ENCODE peak calls at places on chromosomes 4 and X, in seven cellular contexts. U is OCI-LY7, H is fibroblast of the aortic adventitia, X is epithelial cell of esophagus, V is tibial nerve, Y is esophagus squamous epithelium, W is dorsolateral prefrontal cortex. E is an unnamed sample.

GRCh38 chr4:138561906-138562305 is 319.8 kb upstream of the SLC7A11 start:
- DNase-seq in U (no peak), H (no peak), X (no peak), V (no peak), Y (no peak), W (no peak), E (no peak)

GRCh38 chrX:11119295-11119943 is 8.3 kb downstream of the HCCS start:
- DNase-seq in U (no peak), H (no peak), X (no peak), V (no peak), Y (no peak), W (no peak), E (no peak)

GRCh38 chr4:151719045-151719743 is 41.6 kb downstream of the GATB start:
- DNase-seq in U (no peak), H (no peak), X (peak; percentile 11), V (no peak), Y (no peak), W (no peak), E (no peak)

GRCh38 chr4:61938250-61938846 is 738.2 kb downstream of the ADGRL3 start:
- DNase-seq in U (no peak), H (no peak), X (no peak), V (no peak), Y (no peak), W (no peak), E (no peak)

GRCh38 chr4:150999091-150999490 is 16.0 kb downstream of the LRBA start:
- DNase-seq in U (peak; percentile 32), H (no peak), X (no peak), V (no peak), Y (no peak), W (no peak), E (no peak)

GRCh38 chr4:3812211-3812934 is 46.2 kb downstream of the ADRA2C start:
- DNase-seq in U (no peak), H (no peak), X (no peak), V (no peak), Y (no peak), W (no peak), E (no peak)

GRCh38 chr4:26509681-26510333 is 19.5 kb upstream of the CCKAR start:
- DNase-seq in U (no peak), H (peak; percentile 64), X (no peak), V (no peak), Y (no peak), W (no peak), E (no peak)

GRCh38 chr4:162056947-162057346 is 106.9 kb downstream of the FSTL5 start:
- DNase-seq in U (no peak), H (no peak), X (no peak), V (no peak), Y (no peak), W (peak; percentile 78), E (no peak)

GRCh38 chr4:68267433-68267944 is 22.0 kb upstream of the TMPRSS11B start:
- DNase-seq in U (no peak), H (peak; percentile 61), X (peak; percentile 40), V (no peak), Y (no peak), W (no peak), E (peak; percentile 69)

GRCh38 chrX:3659761-3660160 is 53.7 kb downstream of the PRKX start:
- DNase-seq in U (no peak), H (peak; percentile 21), X (no peak), V (no peak), Y (no peak), W (no peak), E (peak; percentile 26)

GRCh38 chr4:144868309-144868708 is 222.4 kb downstream of the HHIP start:
- DNase-seq in U (no peak), H (no peak), X (no peak), V (no peak), Y (no peak), W (no peak), E (no peak)

GRCh38 chr4:122692641-122693520 is 39.6 kb upstream of the BBS12 start:
- DNase-seq in U (no peak), H (peak; percentile 44), X (no peak), V (no peak), Y (no peak), W (no peak), E (peak; percentile 75)

GRCh38 chr4:15754323-15754722 is 23.8 kb upstream of the CD38 start:
- DNase-seq in U (peak; percentile 17), H (peak; percentile 67), X (no peak), V (no peak), Y (no peak), W (no peak), E (no peak)

GRCh38 chr4:98673978-98674377 is 15.6 kb upstream of the TSPAN5 start:
- DNase-seq in U (no peak), H (peak; percentile 35), X (no peak), V (no peak), Y (no peak), W (no peak), E (no peak)

DNA sequence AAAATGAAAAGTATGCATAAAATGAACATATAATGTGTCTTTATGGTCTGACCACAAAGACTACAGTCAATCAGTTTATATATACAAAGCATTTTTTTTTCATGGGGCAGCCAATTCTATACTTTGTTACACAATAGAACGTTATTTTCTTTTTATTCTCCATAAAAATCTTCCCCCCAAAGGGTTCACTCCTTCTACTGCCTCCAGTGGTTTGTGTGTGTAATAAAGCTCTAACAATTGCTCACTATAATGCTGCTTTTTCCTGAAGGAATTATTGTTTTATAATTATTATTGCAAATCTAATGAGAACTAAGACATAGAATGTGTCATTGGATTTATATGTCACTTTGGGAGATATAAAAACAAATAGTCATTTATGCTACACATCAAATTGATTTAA is 664.1 kb upstream of the PABPC4L start:
- DNase-seq in U (no peak), H (no peak), X (no peak), V (no peak), Y (no peak), W (no peak), E (no peak)
- TF ChIP-seq CTCF in U (peak; percentile 41), H (no peak), X (peak; percentile 13), V (no peak), Y (no peak), W (no peak), E (peak; percentile 25)

GRCh38 chrX:115449742-115450141 is 111.2 kb upstream of the PLS3 start:
- DNase-seq in U (no peak), H (peak; percentile 80), X (no peak), V (peak; percentile 30), Y (no peak), W (no peak), E (no peak)

GRCh38 chrX:115452256-115452655 is 108.7 kb upstream of the PLS3 start:
- DNase-seq in U (no peak), H (peak; percentile 77), X (peak; percentile 33), V (no peak), Y (no peak), W (no peak), E (no peak)

DNA sequence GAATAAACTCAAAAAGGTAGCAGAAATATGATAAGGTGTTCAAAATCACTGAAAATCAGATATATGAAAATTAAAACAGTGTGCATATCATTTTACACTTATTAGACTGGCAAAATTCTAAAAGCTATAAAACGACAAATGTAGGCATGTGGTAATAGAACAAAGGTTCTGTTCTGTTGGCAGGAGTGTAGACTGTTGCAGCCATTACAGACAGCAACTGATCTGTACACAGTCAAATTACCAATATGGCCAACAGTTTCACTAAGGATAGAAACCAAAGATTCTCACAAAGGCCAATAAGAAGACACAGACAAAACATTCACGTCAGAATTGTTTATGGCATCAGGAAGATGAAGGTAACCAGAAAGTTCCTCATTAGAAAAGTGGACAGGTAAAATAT is 112.8 kb upstream of the PLS3 start:
- DNase-seq in U (no peak), H (no peak), X (no peak), V (no peak), Y (no peak), W (no peak), E (no peak)
- H3K4me3 ChIP-seq in U (no peak overlapping the region), H (no peak overlapping the region), X (no peak overlapping the region), V (no peak overlapping the region), Y (no peak overlapping the region), W (no peak overlapping the region), E (no peak overlapping the region)

GRCh38 chrX:154544885-154545284 is 1.8 kb downstream of the G6PD start:
- DNase-seq in U (no peak), H (no peak), X (no peak), V (no peak), Y (no peak), W (no peak), E (no peak)

GRCh38 chrX:154545673-154546274 is 872 bp downstream of the G6PD start:
- DNase-seq in U (no peak), H (no peak), X (no peak), V (no peak), Y (no peak), W (no peak), E (no peak)

GRCh38 chrX:154548028-154548316 is 552 bp downstream of the IKBKG start:
- DNase-seq in U (no peak), H (peak; percentile 43), X (peak; percentile 29), V (no peak), Y (no peak), W (no peak), E (no peak)

GRCh38 chrX:154547245-154548027 is at the start of gene IKBKG:
- DNase-seq in U (peak; percentile 89), H (peak; percentile 87), X (peak; percentile 89), V (peak; percentile 81), Y (peak; percentile 63), W (peak; percentile 88), E (peak; percentile 49)

DNA sequence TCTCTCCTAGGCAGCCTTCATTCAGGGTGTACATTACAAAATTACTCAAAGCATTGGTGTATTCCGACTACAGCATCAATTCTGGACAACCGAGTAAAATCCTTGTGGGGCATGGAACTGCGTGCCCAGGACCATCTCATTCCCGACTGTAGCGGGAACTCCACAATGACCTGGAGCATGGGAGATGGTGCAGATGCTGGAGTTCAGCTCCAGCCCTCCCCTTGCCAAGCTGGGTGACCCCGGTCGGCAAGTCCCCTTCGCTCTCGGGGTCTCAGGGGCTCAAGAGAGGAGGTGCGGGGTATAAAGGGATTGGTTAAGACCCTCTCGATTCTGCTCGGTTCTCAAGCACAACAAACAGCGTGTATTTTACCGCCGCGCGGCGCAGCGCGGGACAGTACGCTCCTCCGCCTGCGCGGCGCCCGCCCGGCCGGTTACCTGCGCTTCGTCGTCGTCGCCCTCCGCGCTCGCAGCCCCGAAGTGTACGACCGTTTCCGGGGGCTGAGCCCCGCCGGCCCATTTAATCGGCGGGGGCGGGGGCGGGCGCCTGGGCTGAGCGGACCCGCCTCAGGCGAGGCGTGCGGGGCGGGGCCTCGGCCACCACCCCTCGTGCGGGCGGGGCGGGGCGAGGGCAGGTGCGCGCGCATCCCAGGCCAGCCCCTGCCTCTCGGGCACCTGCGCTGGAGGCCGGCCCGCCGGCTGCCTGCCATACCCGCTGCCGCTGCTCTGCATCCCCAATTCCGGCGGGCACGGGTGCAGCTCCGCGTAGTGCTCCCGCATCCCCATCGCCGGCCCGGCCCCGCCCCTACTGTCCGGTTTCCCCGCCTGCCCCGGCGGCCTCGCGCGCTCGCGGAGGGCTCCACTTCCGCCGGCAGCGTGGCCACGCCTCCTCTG is at the start of gene G6PD:
- DNase-seq in U (peak; percentile 87), H (peak; percentile 45), X (peak; percentile 63), V (peak; percentile 47), Y (no peak), W (no peak), E (no peak)
- TF ChIP-seq CTCF in U (no peak), H (no peak), X (no peak), V (no peak), Y (no peak), W (no peak), E (no peak)

DNA sequence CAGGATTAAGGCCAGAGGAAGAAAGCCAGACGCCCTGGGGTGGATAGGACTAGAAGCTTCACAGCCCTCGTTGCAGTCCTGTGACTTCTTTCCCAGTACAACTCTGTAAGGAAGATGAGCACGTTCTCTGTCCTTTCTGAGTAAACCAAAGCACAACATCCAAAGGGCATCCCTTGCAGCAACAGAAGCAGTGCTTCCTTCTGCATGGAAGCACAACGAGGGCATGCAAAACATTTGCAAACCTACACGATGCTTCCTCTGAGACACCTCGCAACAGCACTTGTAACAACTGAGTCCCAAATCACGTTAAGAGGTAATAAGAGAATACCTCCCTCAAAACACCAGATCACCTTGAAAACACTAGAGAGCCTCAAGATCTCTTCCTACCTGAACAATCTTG is 335.7 kb upstream of the RASGEF1B start:
- DNase-seq in U (no peak), H (no peak), X (no peak), V (no peak), Y (no peak), W (no peak), E (no peak)
- H3K4me3 ChIP-seq in U (no peak overlapping the region), H (no peak overlapping the region), X (no peak overlapping the region), V (no peak overlapping the region), Y (no peak overlapping the region), W (no peak overlapping the region), E (no peak overlapping the region)

E was measured in retinal pigment epithelial cell.